ENCODE peak calls at places on chromosomes 6 and 20, in nine cellular contexts. I is MM.1S; K is NCI-H1105; T is stimulated activated CD4-positive, alpha-beta T cell treated with anti-CD3 and anti-CD28 coated beads, Interleukin-1b, Interleukin-23, amount 100 ng/mL, for 1 hour; J is NAMALWA; W is fibroblast of mammary gland; N is NCI-H1092 treated with DMSO at 0.1 percent for 48 hours; F is nephron progenitor cell; C is amniotic stem cell. B is an unnamed sample.

GRCh38 chr6:87074051-87074711 is 20.7 kb downstream of the CGA start:
- DNase-seq in F (no peak), C (no peak), N (no peak), T (no peak), I (no peak), K (no peak), J (no peak), W (no peak), B (no peak)

GRCh38 chr20:19460386-19460785 is 247.9 kb downstream of the SLC24A3 start:
- DNase-seq in I (no peak), T (no peak), K (no peak), C (peak), F (no peak), W (peak), J (no peak), N (no peak), B (no peak)

GRCh38 chr6:84569882-84570281 is 194.5 kb downstream of the TBX18 start:
- DNase-seq in K (no peak), T (no peak), I (no peak), W (no peak), N (no peak), J (no peak), F (no peak), C (no peak), B (no peak)

GRCh38 chr6:47977314-47977713 is 133.7 kb downstream of the PTCHD4 start:
- DNase-seq in I (no peak), N (no peak), K (no peak), F (no peak), W (no peak), C (no peak), T (no peak), J (no peak), B (no peak)

GRCh38 chr6:32255212-32256153 is 31.6 kb upstream of the NOTCH4 start:
- DNase-seq in W (peak), F (peak), J (no peak), C (peak), K (no peak), N (no peak), I (peak), T (peak), B (peak)

GRCh38 chr6:11317885-11318771 is 85.7 kb upstream of the NEDD9 start:
- DNase-seq in N (no peak), F (no peak), I (no peak), K (no peak), C (peak), T (peak), J (no peak), W (peak), B (no peak)

GRCh38 chr6:124917769-124918168 is 44.5 kb upstream of the RNF217 start:
- DNase-seq in K (no peak), J (no peak), N (no peak), C (no peak), T (no peak), F (no peak), I (no peak), W (no peak), B (no peak)

GRCh38 chr6:4872841-4873240 is 96.6 kb downstream of the CDYL start:
- DNase-seq in W (no peak), K (no peak), F (no peak), N (no peak), C (no peak), T (no peak), J (no peak), I (no peak), B (no peak)

GRCh38 chr6:149473080-149474052 is 11.4 kb downstream of the ZC3H12D start:
- DNase-seq in N (peak), F (no peak), J (no peak), T (no peak), C (no peak), I (no peak), K (no peak), W (no peak), B (no peak)

GRCh38 chr6:40999498-41000070 is 39.4 kb downstream of the UNC5CL start:
- DNase-seq in F (peak), N (no peak), T (no peak), W (peak), C (no peak), I (no peak), J (peak), K (no peak), B (no peak)

GRCh38 chr20:38304845-38305447 is 990 bp downstream of the BPI start:
- DNase-seq in W (peak), F (peak), C (no peak), K (no peak), T (no peak), I (peak), N (no peak), J (peak), B (no peak)

GRCh38 chr6:135474362-135474761 is 23.2 kb downstream of the AHI1 start:
- DNase-seq in I (no peak), J (no peak), T (no peak), C (no peak), W (peak), K (no peak), F (no peak), N (no peak), B (no peak)

GRCh38 chr20:4708856-4709255 is 12.9 kb upstream of the PRND start:
- DNase-seq in W (no peak), C (no peak), F (no peak), I (no peak), J (no peak), N (no peak), K (no peak), T (no peak), B (no peak)

GRCh38 chr6:22149501-22150490 is 147.0 kb downstream of the PRL start:
- DNase-seq in T (no peak), C (no peak), I (no peak), F (peak), W (no peak), K (peak), N (peak), J (peak), B (no peak)

GRCh38 chr6:160992323-160993314 is 1.1 kb downstream of the MAP3K4 start:
- DNase-seq in N (peak), C (peak), K (peak), I (peak), W (peak), T (no peak), J (peak), F (peak), B (peak)

GRCh38 chr6:47780510-47781356 is 1.1 kb upstream of the OPN5 start:
- DNase-seq in N (peak), K (peak), T (no peak), J (peak), F (peak), C (peak), I (peak), W (peak), B (peak)

GRCh38 chr20:13428684-13429083 is 207.6 kb downstream of the ISM1 start:
- DNase-seq in C (no peak), K (no peak), J (no peak), W (no peak), T (no peak), I (no peak), F (no peak), N (no peak), B (no peak)

GRCh38 chr20:23622839-23623343 is 14.9 kb downstream of the CST3 start:
- DNase-seq in C (peak), I (no peak), T (no peak), W (peak), J (no peak), N (no peak), K (no peak), F (no peak), B (no peak)

GRCh38 chr20:38610521-38610920 is 8.9 kb downstream of the ARHGAP40 start:
- DNase-seq in I (no peak), C (no peak), W (no peak), F (no peak), T (no peak), K (no peak), J (no peak), N (no peak), B (no peak)

GRCh38 chr6:112936079-112936472 is 588.9 kb downstream of the RFPL4B start:
- DNase-seq in K (no peak), I (no peak), J (no peak), F (no peak), C (no peak), T (no peak), W (no peak), N (no peak), B (no peak)

GRCh38 chr6:57190140-57190539 is 18.0 kb downstream of the BAG2 start:
- DNase-seq in K (no peak), C (peak), F (no peak), J (peak), N (no peak), T (no peak), I (no peak), W (peak), B (no peak)

GRCh38 chr20:50563133-50563944 is 53.2 kb downstream of the PTPN1 start:
- DNase-seq in T (no peak), J (no peak), I (no peak), C (no peak), N (peak), K (no peak), F (no peak), W (no peak), B (no peak)

GRCh38 chr6:31882344-31882743 is 3.5 kb upstream of the SLC44A4 start:
- DNase-seq in J (no peak), W (peak), C (no peak), K (no peak), I (no peak), N (no peak), F (no peak), T (no peak), B (no peak)

GRCh38 chr6:120279706-120280105 is 930.1 kb upstream of the MAN1A1 start:
- DNase-seq in T (no peak), C (no peak), I (no peak), F (peak), K (no peak), W (no peak), N (no peak), J (no peak), B (no peak)

GRCh38 chr20:35972445-35972844 is 4.1 kb downstream of the CNBD2 start:
- DNase-seq in C (no peak), W (peak), J (no peak), K (no peak), I (no peak), N (peak), F (no peak), T (no peak), B (no peak)

GRCh38 chr6:37125779-37126553 is 44.0 kb upstream of the PIM1 start:
- DNase-seq in I (no peak), C (no peak), K (no peak), W (no peak), J (no peak), T (no peak), F (peak), N (no peak), B (peak)

GRCh38 chr6:119463081-119463626 is 113.6 kb upstream of the MAN1A1 start:
- DNase-seq in N (no peak), F (no peak), J (no peak), I (peak), T (no peak), W (no peak), K (no peak), C (no peak), B (no peak)

GRCh38 chr6:56278186-56278585 is 30.8 kb upstream of the COL21A1 start:
- DNase-seq in I (no peak), T (no peak), N (no peak), K (no peak), C (no peak), F (no peak), W (no peak), J (no peak), B (peak)

GRCh38 chr6:3270258-3270657 is 11.5 kb downstream of the PSMG4 start:
- DNase-seq in I (no peak), N (no peak), T (no peak), W (no peak), J (no peak), K (no peak), F (no peak), C (no peak), B (no peak)

GRCh38 chr6:10999994-11000393 is 44.1 kb downstream of the ELOVL2 start:
- DNase-seq in J (no peak), T (no peak), I (no peak), C (no peak), F (no peak), K (no peak), W (peak), N (no peak), B (no peak)